ENCODE peak calls at places on chromosome 21, in nine cellular contexts. One of them, this sample, is unnamed.

GRCh38 chr21:27424601-27425000 is 457.7 kb upstream of the ADAMTS5 start:
- DNase-seq in MCF 10A: no peak
- DNase-seq in hepatocyte: no peak
- DNase-seq in T follicular helper cell: no peak
- DNase-seq in CMK: peak
- DNase-seq in Right ventricle myocardium superior: no peak
- DNase-seq in T-helper 17 cell: no peak
- DNase-seq in ovary: no peak
- DNase-seq in NCI-H510A treated with DMSO at 0.1 percent for 48 hours: no peak
- DNase-seq in this sample: no peak

GRCh38 chr21:33360281-33360680 is 35.5 kb downstream of the IFNAR1 start:
- DNase-seq in MCF 10A: no peak
- DNase-seq in hepatocyte: no peak
- DNase-seq in T follicular helper cell: no peak
- DNase-seq in CMK: no peak
- DNase-seq in Right ventricle myocardium superior: no peak
- DNase-seq in T-helper 17 cell: no peak
- DNase-seq in ovary: no peak
- DNase-seq in NCI-H510A treated with DMSO at 0.1 percent for 48 hours: no peak
- DNase-seq in this sample: peak

GRCh38 chr21:38060533-38060932 is 144.3 kb upstream of the KCNJ6 start:
- DNase-seq in MCF 10A: no peak
- DNase-seq in hepatocyte: no peak
- DNase-seq in T follicular helper cell: no peak
- DNase-seq in CMK: no peak
- DNase-seq in Right ventricle myocardium superior: no peak
- DNase-seq in T-helper 17 cell: no peak
- DNase-seq in ovary: no peak
- DNase-seq in NCI-H510A treated with DMSO at 0.1 percent for 48 hours: no peak
- DNase-seq in this sample: no peak

GRCh38 chr21:46122241-46122671 is 24.3 kb downstream of the COL6A2 start:
- DNase-seq in MCF 10A: peak
- DNase-seq in hepatocyte: no peak
- DNase-seq in T follicular helper cell: no peak
- DNase-seq in CMK: no peak
- DNase-seq in Right ventricle myocardium superior: no peak
- DNase-seq in T-helper 17 cell: peak
- DNase-seq in ovary: peak
- DNase-seq in NCI-H510A treated with DMSO at 0.1 percent for 48 hours: no peak
- DNase-seq in this sample: no peak

GRCh38 chr21:45142469-45142868 is 68.1 kb downstream of the ADARB1 start:
- DNase-seq in MCF 10A: peak
- DNase-seq in hepatocyte: no peak
- DNase-seq in T follicular helper cell: no peak
- DNase-seq in CMK: no peak
- DNase-seq in Right ventricle myocardium superior: no peak
- DNase-seq in T-helper 17 cell: no peak
- DNase-seq in ovary: peak
- DNase-seq in NCI-H510A treated with DMSO at 0.1 percent for 48 hours: no peak
- DNase-seq in this sample: no peak

GRCh38 chr21:29939859-29940245 is at the start of gene GRIK1:
- DNase-seq in MCF 10A: no peak
- DNase-seq in hepatocyte: peak
- DNase-seq in T follicular helper cell: no peak
- DNase-seq in CMK: no peak
- DNase-seq in Right ventricle myocardium superior: no peak
- DNase-seq in T-helper 17 cell: no peak
- DNase-seq in ovary: no peak
- DNase-seq in NCI-H510A treated with DMSO at 0.1 percent for 48 hours: no peak
- DNase-seq in this sample: peak

GRCh38 chr21:17491716-17492414 is 21.0 kb upstream of the CXADR start:
- DNase-seq in MCF 10A: peak
- DNase-seq in hepatocyte: peak
- DNase-seq in T follicular helper cell: no peak
- DNase-seq in CMK: peak
- DNase-seq in Right ventricle myocardium superior: no peak
- DNase-seq in T-helper 17 cell: no peak
- DNase-seq in ovary: no peak
- DNase-seq in NCI-H510A treated with DMSO at 0.1 percent for 48 hours: no peak
- DNase-seq in this sample: no peak

GRCh38 chr21:35311985-35312384 is 262.9 kb upstream of the RUNX1 start:
- DNase-seq in MCF 10A: no peak
- DNase-seq in hepatocyte: no peak
- DNase-seq in T follicular helper cell: no peak
- DNase-seq in CMK: no peak
- DNase-seq in Right ventricle myocardium superior: no peak
- DNase-seq in T-helper 17 cell: no peak
- DNase-seq in ovary: no peak
- DNase-seq in NCI-H510A treated with DMSO at 0.1 percent for 48 hours: no peak
- DNase-seq in this sample: no peak

GRCh38 chr21:27423906-27424595 is 457.2 kb upstream of the ADAMTS5 start:
- DNase-seq in MCF 10A: no peak
- DNase-seq in hepatocyte: peak
- DNase-seq in T follicular helper cell: no peak
- DNase-seq in CMK: no peak
- DNase-seq in Right ventricle myocardium superior: no peak
- DNase-seq in T-helper 17 cell: no peak
- DNase-seq in ovary: no peak
- DNase-seq in NCI-H510A treated with DMSO at 0.1 percent for 48 hours: no peak
- DNase-seq in this sample: no peak

GRCh38 chr21:35195232-35195631 is 146.1 kb upstream of the RUNX1 start:
- DNase-seq in MCF 10A: no peak
- DNase-seq in hepatocyte: no peak
- DNase-seq in T follicular helper cell: no peak
- DNase-seq in CMK: no peak
- DNase-seq in Right ventricle myocardium superior: no peak
- DNase-seq in T-helper 17 cell: no peak
- DNase-seq in ovary: no peak
- DNase-seq in NCI-H510A treated with DMSO at 0.1 percent for 48 hours: no peak
- DNase-seq in this sample: no peak

GRCh38 chr21:29163381-29164115 is 33.1 kb downstream of the MAP3K7CL start:
- DNase-seq in MCF 10A: peak
- DNase-seq in hepatocyte: no peak
- DNase-seq in T follicular helper cell: no peak
- DNase-seq in CMK: no peak
- DNase-seq in Right ventricle myocardium superior: no peak
- DNase-seq in T-helper 17 cell: no peak
- DNase-seq in ovary: no peak
- DNase-seq in NCI-H510A treated with DMSO at 0.1 percent for 48 hours: no peak
- DNase-seq in this sample: no peak

GRCh38 chr21:36321325-36322082 is 1.5 kb downstream of the MORC3 start:
- DNase-seq in MCF 10A: peak
- DNase-seq in hepatocyte: peak
- DNase-seq in T follicular helper cell: no peak
- DNase-seq in CMK: peak
- DNase-seq in Right ventricle myocardium superior: no peak
- DNase-seq in T-helper 17 cell: no peak
- DNase-seq in ovary: no peak
- DNase-seq in NCI-H510A treated with DMSO at 0.1 percent for 48 hours: peak
- DNase-seq in this sample: peak

GRCh38 chr21:22223385-22223784 is 1225.2 kb downstream of the NCAM2 start:
- DNase-seq in MCF 10A: no peak
- DNase-seq in hepatocyte: no peak
- DNase-seq in T follicular helper cell: no peak
- DNase-seq in CMK: no peak
- DNase-seq in Right ventricle myocardium superior: no peak
- DNase-seq in T-helper 17 cell: no peak
- DNase-seq in ovary: no peak
- DNase-seq in NCI-H510A treated with DMSO at 0.1 percent for 48 hours: no peak
- DNase-seq in this sample: no peak

GRCh38 chr21:46148106-46148505 is 7.3 kb downstream of the FTCD start:
- DNase-seq in MCF 10A: no peak
- DNase-seq in hepatocyte: no peak
- DNase-seq in T follicular helper cell: no peak
- DNase-seq in CMK: no peak
- DNase-seq in Right ventricle myocardium superior: peak
- DNase-seq in T-helper 17 cell: no peak
- DNase-seq in ovary: peak
- DNase-seq in NCI-H510A treated with DMSO at 0.1 percent for 48 hours: no peak
- DNase-seq in this sample: no peak

GRCh38 chr21:39183272-39184049 is at the start of gene PSMG1:
- DNase-seq in MCF 10A: peak
- DNase-seq in hepatocyte: peak
- DNase-seq in T follicular helper cell: peak
- DNase-seq in CMK: peak
- DNase-seq in Right ventricle myocardium superior: peak
- DNase-seq in T-helper 17 cell: peak
- DNase-seq in ovary: peak
- DNase-seq in NCI-H510A treated with DMSO at 0.1 percent for 48 hours: peak
- DNase-seq in this sample: peak

GRCh38 chr21:33047231-33047630 is 21.5 kb downstream of the OLIG2 start:
- DNase-seq in MCF 10A: peak
- DNase-seq in hepatocyte: no peak
- DNase-seq in T follicular helper cell: no peak
- DNase-seq in CMK: no peak
- DNase-seq in Right ventricle myocardium superior: no peak
- DNase-seq in T-helper 17 cell: no peak
- DNase-seq in ovary: no peak
- DNase-seq in NCI-H510A treated with DMSO at 0.1 percent for 48 hours: no peak
- DNase-seq in this sample: no peak

GRCh38 chr21:45525910-45526306 is 16.3 kb downstream of the SLC19A1 start:
- DNase-seq in MCF 10A: no peak
- DNase-seq in hepatocyte: no peak
- DNase-seq in T follicular helper cell: no peak
- DNase-seq in CMK: no peak
- DNase-seq in Right ventricle myocardium superior: peak
- DNase-seq in T-helper 17 cell: no peak
- DNase-seq in ovary: peak
- DNase-seq in NCI-H510A treated with DMSO at 0.1 percent for 48 hours: no peak
- DNase-seq in this sample: no peak

GRCh38 chr21:14382486-14382834 is 486 bp downstream of the HSPA13 start:
- DNase-seq in MCF 10A: peak
- DNase-seq in hepatocyte: peak
- DNase-seq in T follicular helper cell: no peak
- DNase-seq in CMK: no peak
- DNase-seq in Right ventricle myocardium superior: no peak
- DNase-seq in T-helper 17 cell: no peak
- DNase-seq in ovary: no peak
- DNase-seq in NCI-H510A treated with DMSO at 0.1 percent for 48 hours: no peak
- DNase-seq in this sample: no peak

GRCh38 chr21:46424621-46425020 is 34.1 kb upstream of the DIP2A start:
- DNase-seq in MCF 10A: no peak
- DNase-seq in hepatocyte: no peak
- DNase-seq in T follicular helper cell: no peak
- DNase-seq in CMK: no peak
- DNase-seq in Right ventricle myocardium superior: peak
- DNase-seq in T-helper 17 cell: no peak
- DNase-seq in ovary: no peak
- DNase-seq in NCI-H510A treated with DMSO at 0.1 percent for 48 hours: no peak
- DNase-seq in this sample: no peak

GRCh38 chr21:37546949-37547614 is 180.5 kb downstream of the DYRK1A start:
- DNase-seq in MCF 10A: no peak
- DNase-seq in hepatocyte: no peak
- DNase-seq in T follicular helper cell: no peak
- DNase-seq in CMK: no peak
- DNase-seq in Right ventricle myocardium superior: no peak
- DNase-seq in T-helper 17 cell: no peak
- DNase-seq in ovary: no peak
- DNase-seq in NCI-H510A treated with DMSO at 0.1 percent for 48 hours: peak
- DNase-seq in this sample: no peak

GRCh38 chr21:17610862-17611261 is 1.8 kb downstream of the BTG3 start:
- DNase-seq in MCF 10A: no peak
- DNase-seq in hepatocyte: peak
- DNase-seq in T follicular helper cell: no peak
- DNase-seq in CMK: no peak
- DNase-seq in Right ventricle myocardium superior: peak
- DNase-seq in T-helper 17 cell: no peak
- DNase-seq in ovary: peak
- DNase-seq in NCI-H510A treated with DMSO at 0.1 percent for 48 hours: no peak
- DNase-seq in this sample: peak

GRCh38 chr21:42974832-42975820 is 764 bp downstream of the PKNOX1 start:
- DNase-seq in MCF 10A: peak
- DNase-seq in hepatocyte: peak
- DNase-seq in T follicular helper cell: peak
- DNase-seq in CMK: peak
- DNase-seq in Right ventricle myocardium superior: peak
- DNase-seq in T-helper 17 cell: peak
- DNase-seq in ovary: peak
- DNase-seq in NCI-H510A treated with DMSO at 0.1 percent for 48 hours: peak
- DNase-seq in this sample: peak